ENCODE peak calls at places on chromosomes 3 and 15, in four cellular contexts. One of them, this sample, is unnamed.

GRCh38 chr15:71804695-71805470 is 5.5 kb upstream of the NR2E3 start:
- DNase-seq in GM23248: no peak
- DNase-seq in hepatocyte: no peak
- DNase-seq in PC-3: no peak
- DNase-seq in this sample: no peak

GRCh38 chr3:172520332-172520831 is 2.8 kb downstream of the TNFSF10 start:
- DNase-seq in GM23248: peak
- DNase-seq in hepatocyte: no peak
- DNase-seq in PC-3: no peak
- DNase-seq in this sample: no peak

GRCh38 chr3:115022214-115022613 is 124.9 kb downstream of the ZBTB20 start:
- DNase-seq in GM23248: no peak
- DNase-seq in hepatocyte: no peak
- DNase-seq in PC-3: no peak
- DNase-seq in this sample: no peak

GRCh38 chr15:52378746-52379394 is 83.3 kb upstream of the MYO5C start:
- DNase-seq in GM23248: no peak
- DNase-seq in hepatocyte: no peak
- DNase-seq in PC-3: no peak
- DNase-seq in this sample: no peak

GRCh38 chr3:14460342-14461005 is 58.1 kb downstream of the SLC6A6 start:
- DNase-seq in GM23248: peak
- DNase-seq in hepatocyte: no peak
- DNase-seq in PC-3: peak
- DNase-seq in this sample: no peak

GRCh38 chr15:89772933-89773583 is 3.1 kb upstream of the MESP2 start:
- DNase-seq in GM23248: peak
- DNase-seq in hepatocyte: no peak
- DNase-seq in PC-3: peak
- DNase-seq in this sample: peak

GRCh38 chr3:179929091-179929529 is 107.6 kb downstream of the PEX5L start:
- DNase-seq in GM23248: peak
- DNase-seq in hepatocyte: peak
- DNase-seq in PC-3: peak
- DNase-seq in this sample: peak

GRCh38 chr3:171058058-171058457 is 31.5 kb upstream of the SLC2A2 start:
- DNase-seq in GM23248: peak
- DNase-seq in hepatocyte: no peak
- DNase-seq in PC-3: peak
- DNase-seq in this sample: no peak

GRCh38 chr3:61009025-61009424 is 242.2 kb downstream of the FHIT start:
- DNase-seq in GM23248: no peak
- DNase-seq in hepatocyte: no peak
- DNase-seq in PC-3: no peak
- DNase-seq in this sample: no peak

GRCh38 chr15:63434567-63435219 is 53.0 kb upstream of the CA12 start:
- DNase-seq in GM23248: no peak
- DNase-seq in hepatocyte: no peak
- DNase-seq in PC-3: no peak
- DNase-seq in this sample: no peak

GRCh38 chr3:71119171-71119570 is 464.4 kb downstream of the FOXP1 start:
- DNase-seq in GM23248: peak
- DNase-seq in hepatocyte: no peak
- DNase-seq in PC-3: peak
- DNase-seq in this sample: no peak

GRCh38 chr3:135851201-135852061 is 114.1 kb upstream of the PPP2R3A start:
- DNase-seq in GM23248: peak
- DNase-seq in hepatocyte: no peak
- DNase-seq in PC-3: peak
- DNase-seq in this sample: no peak

GRCh38 chr15:90624278-90624930 is 92.7 kb upstream of the BLM start:
- DNase-seq in GM23248: no peak
- DNase-seq in hepatocyte: no peak
- DNase-seq in PC-3: no peak
- DNase-seq in this sample: no peak

GRCh38 chr3:122076414-122077292 is 21.5 kb downstream of the CD86 start:
- DNase-seq in GM23248: no peak
- DNase-seq in hepatocyte: no peak
- DNase-seq in PC-3: no peak
- DNase-seq in this sample: no peak

GRCh38 chr15:63083541-63083940 is 38.1 kb upstream of the LACTB start:
- DNase-seq in GM23248: no peak
- DNase-seq in hepatocyte: no peak
- DNase-seq in PC-3: no peak
- DNase-seq in this sample: no peak

GRCh38 chr3:100149130-100149529 is 34.8 kb upstream of the FILIP1L start:
- DNase-seq in GM23248: no peak
- DNase-seq in hepatocyte: no peak
- DNase-seq in PC-3: no peak
- DNase-seq in this sample: no peak

GRCh38 chr3:98735296-98735695 is 27.8 kb upstream of the ST3GAL6 start:
- DNase-seq in GM23248: no peak
- DNase-seq in hepatocyte: no peak
- DNase-seq in PC-3: no peak
- DNase-seq in this sample: no peak

GRCh38 chr3:160758929-160759577 is 3.0 kb downstream of the PPM1L start:
- DNase-seq in GM23248: no peak
- DNase-seq in hepatocyte: no peak
- DNase-seq in PC-3: no peak
- DNase-seq in this sample: no peak

GRCh38 chr3:190272747-190273146 is 49.5 kb downstream of the CLDN1 start:
- DNase-seq in GM23248: no peak
- DNase-seq in hepatocyte: no peak
- DNase-seq in PC-3: no peak
- DNase-seq in this sample: no peak

GRCh38 chr15:34837246-34838016 is 42.1 kb upstream of the ACTC1 start:
- DNase-seq in GM23248: peak
- DNase-seq in hepatocyte: peak
- DNase-seq in PC-3: peak
- DNase-seq in this sample: no peak

GRCh38 chr3:44468572-44469520 is 8.6 kb downstream of the ZNF445 start:
- DNase-seq in GM23248: peak
- DNase-seq in hepatocyte: no peak
- DNase-seq in PC-3: peak
- DNase-seq in this sample: peak

GRCh38 chr3:34533468-34533867 is 735.0 kb downstream of the PDCD6IP start:
- DNase-seq in GM23248: no peak
- DNase-seq in hepatocyte: no peak
- DNase-seq in PC-3: no peak
- DNase-seq in this sample: no peak

GRCh38 chr3:3665961-3666640 is 133.1 kb upstream of the LRRN1 start:
- DNase-seq in GM23248: no peak
- DNase-seq in hepatocyte: no peak
- DNase-seq in PC-3: no peak
- DNase-seq in this sample: no peak

GRCh38 chr3:120625199-120625598 is 29.1 kb downstream of the NDUFB4 start:
- DNase-seq in GM23248: peak
- DNase-seq in hepatocyte: no peak
- DNase-seq in PC-3: no peak
- DNase-seq in this sample: no peak

GRCh38 chr3:85574306-85574705 is 615.5 kb downstream of the CADM2 start:
- DNase-seq in GM23248: peak
- DNase-seq in hepatocyte: no peak
- DNase-seq in PC-3: peak
- DNase-seq in this sample: no peak

GRCh38 chr3:126127452-126127851 is 43.5 kb upstream of the SLC41A3 start:
- DNase-seq in GM23248: no peak
- DNase-seq in hepatocyte: no peak
- DNase-seq in PC-3: no peak
- DNase-seq in this sample: no peak

GRCh38 chr15:78207110-78207458 is 27.3 kb downstream of the ACSBG1 start:
- DNase-seq in GM23248: no peak
- DNase-seq in hepatocyte: no peak
- DNase-seq in PC-3: no peak
- DNase-seq in this sample: no peak
- TF ChIP-seq EZH2phosphoT487 in GM23248: no peak
- TF ChIP-seq EZH2phosphoT487 in hepatocyte: no peak
- TF ChIP-seq EZH2phosphoT487 in PC-3: no peak
- TF ChIP-seq EZH2phosphoT487 in this sample: no peak

DNA sequence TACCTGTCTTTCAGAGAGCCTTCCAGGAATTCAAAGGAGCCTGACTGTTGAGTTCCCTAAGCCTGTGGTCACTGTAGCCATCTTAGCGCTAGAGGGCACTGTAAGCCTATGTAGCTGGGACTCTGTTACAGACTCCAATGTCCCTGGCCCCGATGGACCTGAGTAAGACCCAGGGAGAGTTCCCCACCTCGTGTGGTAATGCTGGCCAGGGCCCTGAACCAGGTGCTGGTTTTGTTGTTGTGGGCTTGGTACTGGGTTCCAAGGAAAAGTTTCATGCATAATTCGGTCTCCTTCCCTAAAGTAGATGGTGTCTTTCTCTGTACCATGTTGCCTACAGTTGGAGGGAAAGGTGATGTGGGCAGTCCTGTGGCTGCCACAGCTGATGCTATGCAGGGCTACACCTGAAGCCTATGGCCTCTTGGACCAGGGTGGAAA is 32.4 kb downstream of the CDAN1 start:
- DNase-seq in GM23248: peak
- DNase-seq in hepatocyte: peak
- DNase-seq in PC-3: peak
- DNase-seq in this sample: peak
- TF ChIP-seq EZH2phosphoT487 in GM23248: no peak
- TF ChIP-seq EZH2phosphoT487 in hepatocyte: no peak
- TF ChIP-seq EZH2phosphoT487 in PC-3: no peak
- TF ChIP-seq EZH2phosphoT487 in this sample: no peak

DNA sequence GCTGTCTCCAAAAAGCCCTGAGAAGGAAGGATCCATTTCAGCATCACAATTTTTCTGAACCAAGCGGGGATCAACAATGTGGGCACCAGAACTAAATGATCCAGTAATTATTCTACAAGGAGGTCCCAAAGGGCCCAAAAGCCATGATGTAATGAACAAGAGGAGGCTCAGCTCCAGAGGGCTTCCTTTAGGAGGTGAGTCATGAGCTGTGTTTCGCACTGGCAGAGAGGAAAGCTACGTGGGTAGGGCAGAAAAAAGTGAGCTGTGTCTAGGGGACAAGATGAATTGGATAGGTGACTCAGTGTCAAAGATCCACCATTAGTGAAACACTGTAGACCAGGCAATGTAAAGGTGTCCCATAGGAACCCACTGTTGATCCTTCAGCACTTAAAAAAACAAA is 113.4 kb downstream of the RORA start:
- DNase-seq in GM23248: peak
- DNase-seq in hepatocyte: no peak
- DNase-seq in PC-3: no peak
- DNase-seq in this sample: no peak
- TF ChIP-seq EZH2phosphoT487 in GM23248: no peak
- TF ChIP-seq EZH2phosphoT487 in hepatocyte: no peak
- TF ChIP-seq EZH2phosphoT487 in PC-3: no peak
- TF ChIP-seq EZH2phosphoT487 in this sample: no peak

GRCh38 chr3:56812749-56813655 is 11.3 kb upstream of the ARHGEF3 start:
- DNase-seq in GM23248: peak
- DNase-seq in hepatocyte: peak
- DNase-seq in PC-3: peak
- DNase-seq in this sample: no peak
- TF ChIP-seq EZH2phosphoT487 in GM23248: no peak
- TF ChIP-seq EZH2phosphoT487 in hepatocyte: no peak
- TF ChIP-seq EZH2phosphoT487 in PC-3: no peak
- TF ChIP-seq EZH2phosphoT487 in this sample: no peak

DNA sequence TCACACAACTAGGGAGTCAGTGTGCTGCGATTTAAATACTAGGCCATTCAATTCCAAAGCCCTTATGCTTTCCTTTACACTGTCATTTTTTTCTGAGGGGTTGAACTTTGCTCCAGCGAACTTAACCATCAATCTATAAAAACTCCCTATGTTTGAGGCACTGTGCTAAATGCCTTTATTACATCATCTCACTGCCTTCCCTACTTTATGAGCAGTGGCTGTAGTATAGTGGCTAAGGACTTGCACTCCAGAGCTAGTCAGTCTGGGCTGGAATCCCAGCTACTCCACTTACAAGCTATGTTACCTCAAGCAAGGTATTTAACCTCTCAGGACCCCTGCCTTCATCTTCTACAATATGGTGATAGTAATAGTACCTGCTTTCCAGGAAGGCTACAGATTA is 27.0 kb upstream of the WDR72 start:
- DNase-seq in GM23248: no peak
- DNase-seq in hepatocyte: peak
- DNase-seq in PC-3: no peak
- DNase-seq in this sample: no peak
- TF ChIP-seq EZH2phosphoT487 in GM23248: no peak
- TF ChIP-seq EZH2phosphoT487 in hepatocyte: no peak
- TF ChIP-seq EZH2phosphoT487 in PC-3: no peak
- TF ChIP-seq EZH2phosphoT487 in this sample: no peak

GRCh38 chr15:81865850-81866537 is 179.8 kb downstream of the MEX3B start:
- DNase-seq in GM23248: no peak
- DNase-seq in hepatocyte: no peak
- DNase-seq in PC-3: no peak
- DNase-seq in this sample: no peak
- TF ChIP-seq EZH2phosphoT487 in GM23248: no peak
- TF ChIP-seq EZH2phosphoT487 in hepatocyte: no peak
- TF ChIP-seq EZH2phosphoT487 in PC-3: no peak
- TF ChIP-seq EZH2phosphoT487 in this sample: no peak